ENCODE peak calls at places on chromosomes 2 and 18, in five cellular contexts. One of them, this sample, is unnamed.

GRCh38 chr2:201754683-201755415 is 25.9 kb downstream of the ALS2 start:
- DNase-seq in mesenchymal stem cell: peak; percentile 41
- DNase-seq in H1: no peak
- DNase-seq in neuronal stem cell: no peak
- DNase-seq in H9: no peak
- DNase-seq in this sample: no peak

GRCh38 chr2:27621524-27621923 is 7.3 kb downstream of the CCDC121 start:
- DNase-seq in mesenchymal stem cell: no peak
- DNase-seq in H1: no peak
- DNase-seq in neuronal stem cell: no peak
- DNase-seq in H9: no peak
- DNase-seq in this sample: no peak

GRCh38 chr18:62790836-62791772 is 75.8 kb downstream of the PHLPP1 start:
- DNase-seq in mesenchymal stem cell: peak; percentile 31
- DNase-seq in H1: no peak
- DNase-seq in neuronal stem cell: no peak
- DNase-seq in H9: no peak
- DNase-seq in this sample: no peak

GRCh38 chr18:44589709-44590108 is 91.0 kb upstream of the SETBP1 start:
- DNase-seq in mesenchymal stem cell: peak; percentile 87
- DNase-seq in H1: no peak
- DNase-seq in neuronal stem cell: no peak
- DNase-seq in H9: no peak
- DNase-seq in this sample: peak; percentile 39

GRCh38 chr18:73973972-73974371 is 173.7 kb downstream of the FBXO15 start:
- DNase-seq in mesenchymal stem cell: no peak
- DNase-seq in H1: no peak
- DNase-seq in neuronal stem cell: no peak
- DNase-seq in H9: no peak
- DNase-seq in this sample: no peak

GRCh38 chr18:58195278-58195721 is 151.3 kb downstream of the NEDD4L start:
- DNase-seq in mesenchymal stem cell: no peak
- DNase-seq in H1: no peak
- DNase-seq in neuronal stem cell: no peak
- DNase-seq in H9: peak; percentile 77
- DNase-seq in this sample: no peak

GRCh38 chr18:54764786-54765185 is 63.5 kb upstream of the RAB27B start:
- DNase-seq in mesenchymal stem cell: no peak
- DNase-seq in H1: no peak
- DNase-seq in neuronal stem cell: no peak
- DNase-seq in H9: no peak
- DNase-seq in this sample: no peak

GRCh38 chr2:97011977-97012569 is 25.7 kb upstream of the FAM178B start:
- DNase-seq in mesenchymal stem cell: peak; percentile 71
- DNase-seq in H1: no peak
- DNase-seq in neuronal stem cell: peak; percentile 15
- DNase-seq in H9: no peak
- DNase-seq in this sample: peak; percentile 77

GRCh38 chr2:239939736-239940483 is 85.2 kb downstream of the NDUFA10 start:
- DNase-seq in mesenchymal stem cell: no peak
- DNase-seq in H1: no peak
- DNase-seq in neuronal stem cell: no peak
- DNase-seq in H9: peak; percentile 14
- DNase-seq in this sample: no peak

GRCh38 chr2:8505311-8505920 is 176.4 kb upstream of the ID2 start:
- DNase-seq in mesenchymal stem cell: no peak
- DNase-seq in H1: no peak
- DNase-seq in neuronal stem cell: peak; percentile 12
- DNase-seq in H9: no peak
- DNase-seq in this sample: no peak

GRCh38 chr2:160482673-160483072 is 10.9 kb downstream of the RBMS1 start:
- DNase-seq in mesenchymal stem cell: no peak
- DNase-seq in H1: no peak
- DNase-seq in neuronal stem cell: no peak
- DNase-seq in H9: no peak
- DNase-seq in this sample: no peak

GRCh38 chr2:150997702-150998480 is 263.8 kb downstream of the RBM43 start:
- DNase-seq in mesenchymal stem cell: no peak
- DNase-seq in H1: no peak
- DNase-seq in neuronal stem cell: no peak
- DNase-seq in H9: no peak
- DNase-seq in this sample: no peak

GRCh38 chr18:59267511-59268126 is 5.6 kb downstream of the RAX start:
- DNase-seq in mesenchymal stem cell: no peak
- DNase-seq in H1: no peak
- DNase-seq in neuronal stem cell: no peak
- DNase-seq in H9: peak; percentile 58
- DNase-seq in this sample: no peak

GRCh38 chr2:123935405-123935804 is 89.7 kb upstream of the CNTNAP5 start:
- DNase-seq in mesenchymal stem cell: no peak
- DNase-seq in H1: no peak
- DNase-seq in neuronal stem cell: no peak
- DNase-seq in H9: no peak
- DNase-seq in this sample: no peak

GRCh38 chr2:1603521-1603920 is 140.8 kb downstream of the PXDN start:
- DNase-seq in mesenchymal stem cell: no peak
- DNase-seq in H1: no peak
- DNase-seq in neuronal stem cell: no peak
- DNase-seq in H9: no peak
- DNase-seq in this sample: no peak

GRCh38 chr2:69166812-69167468 is 154.0 kb downstream of the ANTXR1 start:
- DNase-seq in mesenchymal stem cell: no peak
- DNase-seq in H1: no peak
- DNase-seq in neuronal stem cell: no peak
- DNase-seq in H9: no peak
- DNase-seq in this sample: peak; percentile 51

GRCh38 chr2:164905307-164905706 is 50.0 kb downstream of the SLC38A11 start:
- DNase-seq in mesenchymal stem cell: no peak
- DNase-seq in H1: no peak
- DNase-seq in neuronal stem cell: no peak
- DNase-seq in H9: no peak
- DNase-seq in this sample: no peak

GRCh38 chr2:238119756-238120462 is 18.6 kb upstream of the KLHL30 start:
- DNase-seq in mesenchymal stem cell: no peak
- DNase-seq in H1: no peak
- DNase-seq in neuronal stem cell: no peak
- DNase-seq in H9: no peak
- DNase-seq in this sample: no peak

GRCh38 chr2:58571181-58571852 is 330.2 kb upstream of the FANCL start:
- DNase-seq in mesenchymal stem cell: peak; percentile 73
- DNase-seq in H1: peak; percentile 44
- DNase-seq in neuronal stem cell: peak; percentile 57
- DNase-seq in H9: peak; percentile 77
- DNase-seq in this sample: peak; percentile 44

GRCh38 chr18:34196231-34196630 is 28.5 kb downstream of the NOL4 start:
- DNase-seq in mesenchymal stem cell: no peak
- DNase-seq in H1: no peak
- DNase-seq in neuronal stem cell: no peak
- DNase-seq in H9: no peak
- DNase-seq in this sample: no peak

GRCh38 chr2:239751719-239752355 is 273.3 kb downstream of the NDUFA10 start:
- DNase-seq in mesenchymal stem cell: no peak
- DNase-seq in H1: no peak
- DNase-seq in neuronal stem cell: no peak
- DNase-seq in H9: no peak
- DNase-seq in this sample: no peak

GRCh38 chr2:111701798-111702118 is 182.2 kb downstream of the ANAPC1 start:
- DNase-seq in mesenchymal stem cell: no peak
- DNase-seq in H1: no peak
- DNase-seq in neuronal stem cell: no peak
- DNase-seq in H9: no peak
- DNase-seq in this sample: no peak

GRCh38 chr18:40041951-40042350 is 1913.1 kb upstream of the PIK3C3 start:
- DNase-seq in mesenchymal stem cell: no peak
- DNase-seq in H1: no peak
- DNase-seq in neuronal stem cell: peak; percentile 20
- DNase-seq in H9: peak; percentile 34
- DNase-seq in this sample: no peak

GRCh38 chr2:28665041-28665704 is 86.5 kb upstream of the PPP1CB start:
- DNase-seq in mesenchymal stem cell: peak; percentile 83
- DNase-seq in H1: no peak
- DNase-seq in neuronal stem cell: no peak
- DNase-seq in H9: no peak
- DNase-seq in this sample: no peak
- H3K18ac ChIP-seq in mesenchymal stem cell: peak overlapping the region; percentile 39
- H3K18ac ChIP-seq in H1: no peak overlapping the region
- H3K18ac ChIP-seq in neuronal stem cell: no peak overlapping the region
- H3K18ac ChIP-seq in H9: no peak overlapping the region
- H3K18ac ChIP-seq in this sample: peak overlapping the region; percentile 67

GRCh38 chr2:161580021-161580420 is 44.2 kb upstream of the SLC4A10 start:
- DNase-seq in mesenchymal stem cell: no peak
- DNase-seq in H1: no peak
- DNase-seq in neuronal stem cell: no peak
- DNase-seq in H9: no peak
- DNase-seq in this sample: no peak

GRCh38 chr2:161580426-161580825 is 43.8 kb upstream of the SLC4A10 start:
- DNase-seq in mesenchymal stem cell: no peak
- DNase-seq in H1: no peak
- DNase-seq in neuronal stem cell: no peak
- DNase-seq in H9: no peak
- DNase-seq in this sample: no peak

GRCh38 chr2:161576421-161576820 is 47.8 kb upstream of the SLC4A10 start:
- DNase-seq in mesenchymal stem cell: no peak
- DNase-seq in H1: peak; percentile 46
- DNase-seq in neuronal stem cell: no peak
- DNase-seq in H9: peak; percentile 87
- DNase-seq in this sample: peak; percentile 32

DNA sequence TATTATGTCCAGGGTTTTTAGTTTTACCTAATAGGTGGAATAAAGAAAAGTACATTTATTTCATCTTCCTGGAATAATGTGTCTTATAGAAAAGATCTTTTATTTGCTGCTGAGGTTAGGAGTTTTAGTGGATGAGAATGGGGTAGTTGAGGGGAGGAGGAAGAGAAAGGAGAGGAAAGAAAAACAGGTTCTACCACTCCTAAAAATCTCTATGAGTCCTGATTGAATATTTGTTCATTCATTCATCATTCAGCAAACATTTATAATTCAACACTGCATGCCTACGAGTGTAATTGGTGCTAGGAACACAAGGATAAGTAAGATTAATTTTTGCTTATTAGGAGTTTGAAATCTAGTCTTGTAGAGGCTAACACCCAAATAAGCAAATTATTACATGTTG is 45.2 kb upstream of the SLC4A10 start:
- DNase-seq in mesenchymal stem cell: no peak
- DNase-seq in H1: no peak
- DNase-seq in neuronal stem cell: no peak
- DNase-seq in H9: no peak
- DNase-seq in this sample: no peak
- H2BK12ac ChIP-seq in mesenchymal stem cell: no peak overlapping the region
- H2BK12ac ChIP-seq in H1: no peak overlapping the region
- H2BK12ac ChIP-seq in neuronal stem cell: no peak overlapping the region
- H2BK12ac ChIP-seq in H9: no peak overlapping the region
- H2BK12ac ChIP-seq in this sample: no peak overlapping the region

GRCh38 chr2:19128148-19128547 is 230.3 kb downstream of the OSR1 start:
- DNase-seq in mesenchymal stem cell: no peak
- DNase-seq in H1: no peak
- DNase-seq in neuronal stem cell: no peak
- DNase-seq in H9: no peak
- DNase-seq in this sample: no peak

GRCh38 chr2:19126281-19126680 is 232.1 kb downstream of the OSR1 start:
- DNase-seq in mesenchymal stem cell: no peak
- DNase-seq in H1: no peak
- DNase-seq in neuronal stem cell: no peak
- DNase-seq in H9: no peak
- DNase-seq in this sample: no peak

GRCh38 chr2:19127616-19128015 is 230.8 kb downstream of the OSR1 start:
- DNase-seq in mesenchymal stem cell: no peak
- DNase-seq in H1: no peak
- DNase-seq in neuronal stem cell: no peak
- DNase-seq in H9: no peak
- DNase-seq in this sample: no peak

GRCh38 chr2:19124135-19124534 is 234.3 kb downstream of the OSR1 start:
- DNase-seq in mesenchymal stem cell: peak; percentile 41
- DNase-seq in H1: no peak
- DNase-seq in neuronal stem cell: no peak
- DNase-seq in H9: no peak
- DNase-seq in this sample: peak; percentile 87

GRCh38 chr2:19125876-19126275 is 232.5 kb downstream of the OSR1 start:
- DNase-seq in mesenchymal stem cell: no peak
- DNase-seq in H1: no peak
- DNase-seq in neuronal stem cell: no peak
- DNase-seq in H9: no peak
- DNase-seq in this sample: peak; percentile 78
- H2BK5ac ChIP-seq in mesenchymal stem cell: no peak overlapping the region
- H2BK5ac ChIP-seq in H1: no peak overlapping the region
- H2BK5ac ChIP-seq in neuronal stem cell: no peak overlapping the region
- H2BK5ac ChIP-seq in H9: no peak overlapping the region
- H2BK5ac ChIP-seq in this sample: no peak overlapping the region

DNA sequence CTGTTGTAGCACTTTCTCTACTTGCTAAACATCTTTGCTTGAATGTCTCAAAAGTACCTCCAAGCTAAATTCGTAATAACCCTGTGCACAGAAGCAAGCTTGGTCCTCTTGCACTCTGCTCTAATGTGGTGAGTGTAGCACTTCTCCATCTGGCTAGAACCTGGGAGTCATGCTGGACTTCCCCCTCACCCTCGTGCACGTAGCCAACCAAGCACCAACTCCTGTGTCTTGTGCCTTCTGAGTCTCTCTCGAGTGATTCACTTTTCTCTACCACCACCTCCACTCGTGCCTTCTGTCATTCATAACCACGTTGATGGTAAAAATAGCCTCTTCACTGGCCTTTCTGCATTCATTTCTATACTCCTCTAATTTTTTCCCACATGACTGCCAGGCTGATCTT is 91.9 kb upstream of the KCNE4 start:
- DNase-seq in mesenchymal stem cell: no peak
- DNase-seq in H1: no peak
- DNase-seq in neuronal stem cell: no peak
- DNase-seq in H9: no peak
- DNase-seq in this sample: peak; percentile 20
- H3K18ac ChIP-seq in mesenchymal stem cell: no peak overlapping the region
- H3K18ac ChIP-seq in H1: no peak overlapping the region
- H3K18ac ChIP-seq in neuronal stem cell: no peak overlapping the region
- H3K18ac ChIP-seq in H9: no peak overlapping the region
- H3K18ac ChIP-seq in this sample: no peak overlapping the region

This sample was measured in trophoblast cell.